ENCODE peak calls at places on chromosomes 12 and 14, in nine cellular contexts. V is NCI-H748 treated with DMSO at 0.1 percent for 48 hours, A is fibroblast of mammary gland, Q is mammary epithelial cell, D is progenitor cell of endocrine pancreas, M is activated T-cell treated with anti-CD3 and anti-CD28 coated beads for 24 hours, U is T-cell, J is left cardiac atrium, T is astrocyte of the spinal cord. K is an unnamed sample.

GRCh38 chr12:88391556-88391955 is 188.7 kb downstream of the KITLG start:
- DNase-seq in T (peak; percentile 92), J (no peak), D (no peak), Q (peak; percentile 87), A (peak; percentile 94), V (no peak), M (no peak), U (no peak), K (no peak)

GRCh38 chr12:34126239-34126641 is 103.9 kb downstream of the ALG10 start:
- DNase-seq in T (no peak), U (no peak), V (no peak), Q (no peak), M (no peak), A (no peak), D (no peak), J (no peak), K (no peak)

GRCh38 chr14:57611555-57612075 is 118.0 kb upstream of the CCDC198 start:
- DNase-seq in T (no peak), Q (no peak), U (no peak), J (no peak), M (no peak), V (no peak), D (no peak), A (no peak), K (no peak)

GRCh38 chr14:22563987-22564386 is 25.0 kb downstream of the DAD1 start:
- DNase-seq in Q (no peak), J (no peak), V (no peak), A (no peak), D (no peak), M (no peak), T (no peak), U (no peak), K (no peak)

GRCh38 chr12:66297923-66298322 is 4.4 kb upstream of the HELB start:
- DNase-seq in J (no peak), D (no peak), T (no peak), U (no peak), M (no peak), V (no peak), Q (no peak), A (no peak), K (no peak)

GRCh38 chr12:79776111-79776510 is 85.3 kb upstream of the PAWR start:
- DNase-seq in J (no peak), D (no peak), V (no peak), M (no peak), T (peak; percentile 55), U (no peak), A (peak; percentile 64), Q (peak; percentile 52), K (no peak)

GRCh38 chr12:92553389-92553788 is 149.4 kb upstream of the PLEKHG7 start:
- DNase-seq in A (no peak), T (no peak), U (no peak), J (peak; percentile 67), V (no peak), M (no peak), D (no peak), Q (peak; percentile 99), K (peak; percentile 74)

GRCh38 chr12:72271741-72272661 is at the start of gene TRHDE:
- DNase-seq in Q (peak; percentile 64), A (peak; percentile 12), T (peak; percentile 76), J (peak; percentile 44), U (no peak), V (no peak), M (no peak), D (peak; percentile 44), K (peak; percentile 25)

GRCh38 chr14:87952307-87953094 is 40.5 kb downstream of the GALC start:
- DNase-seq in V (no peak), J (no peak), M (no peak), A (no peak), D (no peak), U (no peak), Q (no peak), T (no peak), K (no peak)

GRCh38 chr12:67077617-67078016 is 191.5 kb upstream of the CAND1 start:
- DNase-seq in Q (peak; percentile 91), M (no peak), A (peak; percentile 54), U (no peak), T (peak; percentile 79), J (no peak), D (no peak), V (no peak), K (no peak)

GRCh38 chr12:12133785-12134184 is 63.0 kb downstream of the BCL2L14 start:
- DNase-seq in U (no peak), V (no peak), A (no peak), M (no peak), T (no peak), D (no peak), Q (no peak), J (no peak), K (no peak)